ENCODE peak calls at places on chromosomes 4 and X, in five cellular contexts. S is Peyer's patch; Y is transverse colon; C is C1 segment of cervical spinal cord; J is stimulated activated CD8-positive, alpha-beta memory T cell treated with anti-CD3 and anti-CD28 coated beads, Interleukin-15, amount 100 ng/mL, for 4 hours. O is an unnamed sample.

GRCh38 chr4:146389561-146389960 is 132.2 kb downstream of the SLC10A7 start:
- DNase-seq in S (no peak), Y (no peak), C (no peak), J (no peak), O (no peak)

GRCh38 chr4:79467246-79467932 is 59.4 kb upstream of the GK2 start:
- DNase-seq in S (no peak), Y (no peak), C (no peak), J (no peak), O (no peak)

GRCh38 chr4:165532976-165533375 is 154.2 kb downstream of the CPE start:
- DNase-seq in S (no peak), Y (no peak), C (no peak), J (no peak), O (no peak)

GRCh38 chrX:26822448-26822847 is 606.5 kb downstream of the MAGEB5 start:
- DNase-seq in S (no peak), Y (no peak), C (no peak), J (no peak), O (no peak)

GRCh38 chr4:64940698-64941097 is 531.4 kb upstream of the TECRL start:
- DNase-seq in S (no peak), Y (no peak), C (no peak), J (no peak), O (no peak)

GRCh38 chrX:27964432-27964831 is 16.8 kb downstream of the DCAF8L1 start:
- DNase-seq in S (no peak), Y (no peak), C (no peak), J (no peak), O (no peak)

GRCh38 chrX:132207996-132208395 is 11.3 kb downstream of the RAP2C start:
- DNase-seq in S (no peak), Y (no peak), C (no peak), J (no peak), O (no peak)

GRCh38 chrX:87525771-87526229 is 8.2 kb downstream of the KLHL4 start:
- DNase-seq in S (no peak), Y (no peak), C (no peak), J (no peak), O (no peak)

GRCh38 chrX:39645059-39645895 is 452.5 kb downstream of the BCOR start:
- DNase-seq in S (peak), Y (peak), C (no peak), J (no peak), O (no peak)

GRCh38 chrX:7205037-7205577 is 57.2 kb upstream of the PUDP start:
- DNase-seq in S (no peak), Y (no peak), C (no peak), J (no peak), O (no peak)

GRCh38 chrX:56385336-56385735 is 153.2 kb downstream of the KLF8 start:
- DNase-seq in S (no peak), Y (no peak), C (no peak), J (no peak), O (no peak)

GRCh38 chr4:54217642-54218486 is 11.2 kb upstream of the PDGFRA start:
- DNase-seq in S (peak), Y (peak), C (peak), J (no peak), O (peak)

GRCh38 chr4:34939073-34939472 is 1305.2 kb downstream of the ARAP2 start:
- DNase-seq in S (no peak), Y (no peak), C (no peak), J (no peak), O (no peak)

O was measured in Kasumi-1.